ENCODE peak calls at places on chromosomes 5 and 9, in seven cellular contexts. One of them, this sample, is unnamed. For H3K9me3, the result is how much of the 10 kb centered on the place peaks cover.

GRCh38 chr5:137190031-137190430 is 309.1 kb downstream of the SPOCK1 start:
- DNase-seq in uterus: no peak
- DNase-seq in stomach: no peak
- DNase-seq in adrenal gland: no peak
- DNase-seq in PC-9: no peak
- DNase-seq in Peyer's patch: no peak
- DNase-seq in fibroblast of lung: peak
- DNase-seq in this sample: no peak

GRCh38 chr5:170151105-170151831 is 45.6 kb downstream of the FOXI1 start:
- DNase-seq in PC-9: peak
- DNase-seq in stomach: no peak
- DNase-seq in Peyer's patch: no peak
- DNase-seq in uterus: no peak
- DNase-seq in fibroblast of lung: peak
- DNase-seq in adrenal gland: peak
- DNase-seq in this sample: peak

GRCh38 chr5:128213340-128213739 is 129.8 kb downstream of the SLC12A2 start:
- DNase-seq in adrenal gland: peak
- DNase-seq in Peyer's patch: peak
- DNase-seq in uterus: peak
- DNase-seq in PC-9: peak
- DNase-seq in stomach: peak
- DNase-seq in fibroblast of lung: peak
- DNase-seq in this sample: no peak

GRCh38 chr9:116656977-116657376 is 30.1 kb upstream of the TRIM32 start:
- DNase-seq in Peyer's patch: no peak
- DNase-seq in stomach: no peak
- DNase-seq in fibroblast of lung: peak
- DNase-seq in PC-9: no peak
- DNase-seq in uterus: no peak
- DNase-seq in adrenal gland: no peak
- DNase-seq in this sample: no peak

GRCh38 chr5:81782811-81783210 is 31.9 kb upstream of the SSBP2 start:
- DNase-seq in adrenal gland: no peak
- DNase-seq in fibroblast of lung: peak
- DNase-seq in Peyer's patch: no peak
- DNase-seq in uterus: no peak
- DNase-seq in PC-9: no peak
- DNase-seq in stomach: no peak
- DNase-seq in this sample: no peak

GRCh38 chr5:132417461-132417860 is 48.0 kb downstream of the SLC22A5 start:
- DNase-seq in Peyer's patch: no peak
- DNase-seq in uterus: no peak
- DNase-seq in PC-9: no peak
- DNase-seq in stomach: no peak
- DNase-seq in fibroblast of lung: no peak
- DNase-seq in adrenal gland: no peak
- DNase-seq in this sample: no peak

GRCh38 chr9:101566904-101567724 is 27.7 kb downstream of the PPP3R2 start:
- DNase-seq in fibroblast of lung: peak
- DNase-seq in uterus: no peak
- DNase-seq in PC-9: no peak
- DNase-seq in stomach: no peak
- DNase-seq in Peyer's patch: peak
- DNase-seq in adrenal gland: no peak
- DNase-seq in this sample: no peak

GRCh38 chr5:78908173-78908901 is 76.8 kb downstream of the ARSB start:
- DNase-seq in adrenal gland: peak
- DNase-seq in fibroblast of lung: peak
- DNase-seq in Peyer's patch: peak
- DNase-seq in uterus: no peak
- DNase-seq in PC-9: no peak
- DNase-seq in stomach: peak
- DNase-seq in this sample: peak

GRCh38 chr5:124570285-124571035 is 176.0 kb downstream of the ZNF608 start:
- DNase-seq in Peyer's patch: no peak
- DNase-seq in uterus: no peak
- DNase-seq in adrenal gland: no peak
- DNase-seq in fibroblast of lung: no peak
- DNase-seq in stomach: no peak
- DNase-seq in PC-9: no peak
- DNase-seq in this sample: no peak

GRCh38 chr9:89992326-89993208 is 387.8 kb downstream of the GADD45G start:
- DNase-seq in adrenal gland: peak
- DNase-seq in fibroblast of lung: no peak
- DNase-seq in uterus: no peak
- DNase-seq in stomach: no peak
- DNase-seq in PC-9: no peak
- DNase-seq in Peyer's patch: no peak
- DNase-seq in this sample: no peak

GRCh38 chr5:125058185-125058826 is 311.9 kb upstream of the ZNF608 start:
- DNase-seq in Peyer's patch: no peak
- DNase-seq in uterus: no peak
- DNase-seq in fibroblast of lung: no peak
- DNase-seq in stomach: no peak
- DNase-seq in adrenal gland: no peak
- DNase-seq in PC-9: no peak
- DNase-seq in this sample: no peak

GRCh38 chr5:16759147-16759800 is 142.5 kb upstream of the RETREG1 start:
- DNase-seq in uterus: no peak
- DNase-seq in fibroblast of lung: peak
- DNase-seq in Peyer's patch: no peak
- DNase-seq in stomach: peak
- DNase-seq in PC-9: no peak
- DNase-seq in adrenal gland: no peak
- DNase-seq in this sample: no peak

GRCh38 chr5:102540251-102540812 is 41.5 kb upstream of the SLCO6A1 start:
- DNase-seq in stomach: no peak
- DNase-seq in fibroblast of lung: peak
- DNase-seq in adrenal gland: no peak
- DNase-seq in PC-9: no peak
- DNase-seq in uterus: no peak
- DNase-seq in Peyer's patch: no peak
- DNase-seq in this sample: no peak

GRCh38 chr5:96176022-96176421 is 214.4 kb upstream of the ELL2 start:
- DNase-seq in fibroblast of lung: no peak
- DNase-seq in stomach: no peak
- DNase-seq in PC-9: no peak
- DNase-seq in Peyer's patch: no peak
- DNase-seq in adrenal gland: no peak
- DNase-seq in uterus: no peak
- DNase-seq in this sample: no peak

GRCh38 chr9:69172895-69173294 is 1.2 kb upstream of the TJP2 start:
- DNase-seq in adrenal gland: no peak
- DNase-seq in PC-9: no peak
- DNase-seq in Peyer's patch: no peak
- DNase-seq in uterus: no peak
- DNase-seq in fibroblast of lung: peak
- DNase-seq in stomach: no peak
- DNase-seq in this sample: no peak

GRCh38 chr5:16520806-16521205 is 55.2 kb upstream of the ZNF622 start:
- DNase-seq in PC-9: no peak
- DNase-seq in uterus: no peak
- DNase-seq in adrenal gland: no peak
- DNase-seq in fibroblast of lung: no peak
- DNase-seq in Peyer's patch: no peak
- DNase-seq in stomach: peak
- DNase-seq in this sample: no peak

GRCh38 chr9:93962561-93963440 is 7.6 kb upstream of the BARX1 start:
- DNase-seq in fibroblast of lung: peak
- DNase-seq in stomach: peak
- DNase-seq in adrenal gland: peak
- DNase-seq in Peyer's patch: peak
- DNase-seq in uterus: peak
- DNase-seq in PC-9: peak
- DNase-seq in this sample: peak

DNA sequence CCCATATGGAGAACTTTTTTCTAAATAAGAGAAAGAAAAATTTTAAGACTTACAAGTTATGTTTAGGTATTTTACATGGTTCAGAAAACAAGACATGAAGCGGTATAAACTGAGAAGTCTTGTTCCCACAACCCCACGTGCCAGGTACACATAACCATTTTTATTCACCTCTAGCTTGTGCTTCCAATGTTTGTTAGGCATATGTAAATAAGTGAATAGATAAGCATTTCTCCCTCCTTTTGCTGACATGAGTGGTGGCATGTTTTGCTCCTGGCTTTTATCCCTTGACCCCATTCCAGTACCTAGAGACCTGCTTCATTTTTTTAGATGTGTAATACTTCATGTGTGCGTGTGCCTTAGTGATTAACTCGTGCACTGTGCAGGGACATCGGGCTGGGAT is 152.0 kb upstream of the OTULINL start:
- DNase-seq in stomach: peak
- DNase-seq in Peyer's patch: no peak
- DNase-seq in fibroblast of lung: no peak
- DNase-seq in PC-9: no peak
- DNase-seq in uterus: no peak
- DNase-seq in adrenal gland: no peak
- DNase-seq in this sample: no peak
- H3K27ac ChIP-seq in stomach: no peak
- H3K27ac ChIP-seq in Peyer's patch: no peak
- H3K27ac ChIP-seq in fibroblast of lung: no peak
- H3K27ac ChIP-seq in PC-9: no peak
- H3K27ac ChIP-seq in uterus: no peak
- H3K27ac ChIP-seq in adrenal gland: no peak
- H3K27ac ChIP-seq in this sample: no peak

GRCh38 chr9:129102095-129102525 is 8.5 kb downstream of the CRAT start:
- DNase-seq in adrenal gland: no peak
- DNase-seq in PC-9: peak
- DNase-seq in Peyer's patch: no peak
- DNase-seq in fibroblast of lung: no peak
- DNase-seq in uterus: no peak
- DNase-seq in stomach: no peak
- DNase-seq in this sample: no peak

GRCh38 chr9:129103595-129103965 is 7.0 kb downstream of the CRAT start:
- DNase-seq in stomach: no peak
- DNase-seq in uterus: no peak
- DNase-seq in PC-9: peak
- DNase-seq in fibroblast of lung: no peak
- DNase-seq in adrenal gland: no peak
- DNase-seq in Peyer's patch: no peak
- DNase-seq in this sample: no peak

GRCh38 chr9:129101279-129101678 is 9.3 kb downstream of the CRAT start:
- DNase-seq in uterus: no peak
- DNase-seq in Peyer's patch: no peak
- DNase-seq in fibroblast of lung: no peak
- DNase-seq in adrenal gland: no peak
- DNase-seq in stomach: no peak
- DNase-seq in PC-9: peak
- DNase-seq in this sample: no peak

GRCh38 chr9:129104051-129104450 is 6.5 kb downstream of the CRAT start:
- DNase-seq in Peyer's patch: no peak
- DNase-seq in stomach: no peak
- DNase-seq in PC-9: no peak
- DNase-seq in adrenal gland: no peak
- DNase-seq in uterus: no peak
- DNase-seq in fibroblast of lung: no peak
- DNase-seq in this sample: no peak

GRCh38 chr9:129102791-129103594 is 7.6 kb downstream of the CRAT start:
- DNase-seq in fibroblast of lung: peak
- DNase-seq in uterus: no peak
- DNase-seq in adrenal gland: no peak
- DNase-seq in PC-9: peak
- DNase-seq in Peyer's patch: peak
- DNase-seq in stomach: peak
- DNase-seq in this sample: peak
- TF ChIP-seq CTCF in fibroblast of lung: peak
- TF ChIP-seq CTCF in uterus: no peak
- TF ChIP-seq CTCF in adrenal gland: peak
- TF ChIP-seq CTCF in PC-9: peak
- TF ChIP-seq CTCF in Peyer's patch: peak
- TF ChIP-seq CTCF in stomach: no peak
- TF ChIP-seq CTCF in this sample: peak

DNA sequence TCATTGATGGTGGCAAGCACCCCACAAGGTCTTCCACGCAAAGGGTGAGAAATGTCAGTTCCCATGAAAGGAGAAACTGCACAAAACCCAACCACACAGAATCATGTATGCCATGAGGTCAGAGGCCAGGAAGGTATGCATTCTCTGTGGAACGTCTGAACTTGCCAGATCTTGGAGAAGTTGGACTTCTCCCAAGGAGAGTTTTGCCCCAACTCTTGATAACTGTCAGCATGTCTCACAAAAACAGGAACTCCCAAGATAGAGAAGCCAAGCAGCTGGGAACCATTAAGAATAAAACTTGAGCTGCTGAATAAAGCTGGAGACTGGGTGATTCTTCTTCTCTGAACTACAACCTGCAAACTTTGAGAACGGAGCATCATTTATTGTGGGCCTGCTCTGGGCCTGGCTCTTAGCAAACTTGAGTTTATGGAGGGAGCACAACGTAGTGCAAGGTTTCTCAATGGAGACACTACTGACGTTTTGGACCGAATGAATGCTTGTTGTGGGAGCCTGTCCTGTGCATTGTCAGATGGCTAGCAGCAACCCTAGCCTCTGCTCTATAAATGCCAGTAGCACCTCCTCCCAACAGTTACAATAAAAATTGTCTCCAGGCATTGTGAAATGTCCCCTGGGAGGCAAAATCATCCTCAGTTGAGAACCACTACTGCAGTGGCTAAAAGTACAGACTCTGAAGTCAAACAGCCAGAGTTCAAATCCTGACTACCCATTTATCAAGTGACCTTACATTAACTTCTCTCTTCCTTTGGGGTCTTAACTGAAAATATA is 193.5 kb downstream of the ACTL7B start:
- DNase-seq in fibroblast of lung: no peak
- DNase-seq in adrenal gland: no peak
- DNase-seq in stomach: no peak
- DNase-seq in Peyer's patch: no peak
- DNase-seq in uterus: no peak
- DNase-seq in PC-9: no peak
- DNase-seq in this sample: no peak
- H3K9me3 ChIP-seq in fibroblast of lung: under half
- H3K9me3 ChIP-seq in adrenal gland: under half
- H3K9me3 ChIP-seq in stomach: under half
- H3K9me3 ChIP-seq in Peyer's patch: under half
- H3K9me3 ChIP-seq in uterus: under half
- H3K9me3 ChIP-seq in PC-9: under half
- H3K9me3 ChIP-seq in this sample: under half

DNA sequence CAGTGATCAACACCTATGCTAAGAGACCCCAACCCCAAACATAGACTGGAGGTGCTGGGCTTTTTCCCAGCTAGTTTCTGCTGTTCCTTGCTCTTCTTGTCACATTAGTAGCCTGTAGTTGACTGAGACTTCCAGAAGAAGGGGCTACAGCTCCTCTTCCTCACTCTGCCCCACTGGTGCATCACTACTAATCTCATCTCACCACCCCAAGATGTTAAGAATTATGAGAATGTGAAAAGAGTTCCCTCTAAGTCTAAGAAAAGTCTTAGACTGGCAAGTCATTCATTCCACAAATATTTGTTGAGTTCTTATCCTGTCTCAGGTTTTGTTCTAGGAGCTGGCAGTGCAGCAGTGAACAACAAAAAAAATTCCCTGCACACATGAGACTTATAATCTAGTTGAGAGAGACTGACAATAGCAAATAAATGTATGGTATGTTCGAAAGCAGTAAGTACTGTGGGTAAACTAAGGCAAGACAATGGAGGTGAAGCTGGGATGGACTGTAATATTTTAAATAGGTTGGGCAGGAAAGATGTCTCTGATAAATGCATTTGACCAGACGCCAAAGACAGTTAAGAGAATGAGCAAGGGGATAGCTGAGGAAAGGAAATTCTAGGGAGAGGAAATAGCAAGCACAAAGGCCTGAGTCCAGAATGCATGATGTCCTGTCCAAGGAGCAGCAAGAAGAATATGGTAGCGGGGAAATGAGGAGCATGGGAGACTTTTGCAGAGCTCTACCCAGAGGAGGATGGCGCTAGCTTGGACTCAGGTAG is 92.3 kb downstream of the PTCD2 start:
- DNase-seq in stomach: no peak
- DNase-seq in adrenal gland: no peak
- DNase-seq in fibroblast of lung: peak
- DNase-seq in PC-9: no peak
- DNase-seq in uterus: no peak
- DNase-seq in Peyer's patch: no peak
- DNase-seq in this sample: no peak
- H3K27ac ChIP-seq in stomach: no peak
- H3K27ac ChIP-seq in adrenal gland: no peak
- H3K27ac ChIP-seq in fibroblast of lung: no peak
- H3K27ac ChIP-seq in PC-9: no peak
- H3K27ac ChIP-seq in uterus: no peak
- H3K27ac ChIP-seq in Peyer's patch: no peak
- H3K27ac ChIP-seq in this sample: no peak

This sample was measured in lower lobe of right lung.